ENCODE peak calls at places on chromosomes 12 and 14, in five cellular contexts. S is GM23338, Z is transverse colon, M is sigmoid colon, W is stomach. U is an unnamed sample.
A peak's percentile ranks its signal among the peaks of the same experiment; 100 is the strongest.

GRCh38 chr14:59161571-59162175 is 26.8 kb upstream of the DAAM1 start:
- DNase-seq in W (no peak), S (peak; percentile 33), Z (no peak), M (no peak), U (no peak)

GRCh38 chr12:59372971-59373370 is 222.9 kb upstream of the SLC16A7 start:
- DNase-seq in M (no peak), W (no peak), S (peak; percentile 79), Z (no peak), U (no peak)

GRCh38 chr14:101001311-101002069 is 98.0 kb upstream of the RTL1 start:
- DNase-seq in S (no peak), M (no peak), Z (no peak), W (no peak), U (peak; percentile 47)

GRCh38 chr14:64879635-64880381 is at the start of gene SPTB:
- DNase-seq in W (peak; percentile 53), S (peak; percentile 76), Z (peak; percentile 58), M (no peak), U (peak; percentile 81)

GRCh38 chr14:59262717-59263469 is 74.4 kb downstream of the DAAM1 start:
- DNase-seq in Z (peak; percentile 61), S (peak; percentile 47), M (no peak), W (no peak), U (no peak)

GRCh38 chr12:127286281-127286680 is 980.7 kb upstream of the TMEM132C start:
- DNase-seq in M (no peak), S (no peak), W (no peak), Z (no peak), U (no peak)

GRCh38 chr14:28759056-28759657 is 7.4 kb upstream of the FOXG1 start:
- DNase-seq in S (no peak), Z (no peak), W (no peak), M (no peak), U (no peak)

GRCh38 chr12:48542300-48542928 is 17.0 kb downstream of the OR8S1 start:
- DNase-seq in M (no peak), S (peak; percentile 75), W (peak; percentile 53), Z (peak; percentile 53), U (no peak)

GRCh38 chr12:79737875-79738718 is 47.3 kb upstream of the PAWR start:
- DNase-seq in Z (peak; percentile 57), W (peak; percentile 42), M (no peak), S (peak; percentile 76), U (no peak)

GRCh38 chr12:12717586-12718381 is 616 bp downstream of the CDKN1B start:
- DNase-seq in S (peak; percentile 55), W (no peak), M (peak; percentile 76), Z (peak; percentile 33), U (peak; percentile 90)

GRCh38 chr12:82583756-82584155 is 103.0 kb upstream of the TMTC2 start:
- DNase-seq in M (no peak), W (no peak), S (no peak), Z (no peak), U (no peak)

GRCh38 chr12:113440947-113441782 is 19.0 kb downstream of the SDSL start:
- DNase-seq in Z (no peak), M (no peak), S (no peak), W (no peak), U (no peak)

GRCh38 chr14:93458234-93458633 is 27.5 kb downstream of the UNC79 start:
- DNase-seq in W (no peak), S (no peak), Z (no peak), M (no peak), U (no peak)

DNA sequence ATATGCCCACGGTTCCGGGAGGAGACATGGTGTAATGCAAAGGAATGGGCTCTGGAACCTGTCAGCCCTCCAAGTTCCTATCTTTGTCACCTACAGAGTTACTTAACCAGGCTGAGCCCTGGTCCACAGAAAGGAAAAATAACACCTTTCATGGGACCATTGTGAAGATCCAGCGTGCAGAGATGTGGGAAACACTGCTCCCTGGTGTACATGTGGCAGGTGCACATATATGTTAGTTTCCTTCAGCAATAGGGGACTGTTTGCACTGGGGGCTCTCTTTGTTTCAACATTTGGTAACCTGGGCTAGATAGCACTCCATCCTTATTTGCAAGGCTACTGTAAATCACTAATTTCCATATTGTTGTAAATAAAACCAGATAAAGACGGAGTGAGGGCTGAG is 72.3 kb downstream of the ANO2 start:
- DNase-seq in M (no peak), S (peak; percentile 21), W (no peak), Z (no peak), U (no peak)
- TF ChIP-seq CTCF in M (no peak), S (peak; percentile 26), W (no peak), Z (no peak), U (no peak)

GRCh38 chr14:20801726-20802125 is 918 bp downstream of the RNASE1 start:
- DNase-seq in Z (peak; percentile 41), W (peak; percentile 66), M (no peak), S (no peak), U (no peak)
- H3K4me3 ChIP-seq in Z (peak overlapping the region; percentile 6), W (peak overlapping the region; percentile 40), M (peak overlapping the region; percentile 37), S (no peak overlapping the region), U (peak overlapping the region; percentile 23)

DNA sequence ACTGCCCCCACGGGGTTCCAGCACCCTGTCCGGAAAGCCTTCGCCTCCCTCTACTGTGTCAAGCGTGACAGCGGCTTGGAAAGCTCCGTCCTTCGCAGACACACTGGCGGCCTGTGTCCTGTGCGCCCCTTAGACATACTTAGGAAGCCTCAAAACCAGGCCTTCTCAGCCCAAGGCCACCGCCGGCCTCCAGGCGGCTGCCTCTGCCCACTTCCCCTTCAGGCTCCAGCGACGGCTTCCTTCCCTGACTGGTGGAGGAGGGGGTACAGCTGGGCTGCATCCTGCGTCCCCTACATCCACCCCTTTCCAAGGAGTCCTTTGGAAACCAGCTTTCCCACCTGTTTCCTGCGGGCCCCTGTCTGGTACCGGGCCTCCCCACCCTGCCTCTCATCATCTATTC is 2.5 kb upstream of the CACNA2D4 start:
- DNase-seq in M (peak; percentile 67), Z (no peak), S (no peak), W (peak; percentile 31), U (peak; percentile 91)
- TF ChIP-seq POLR2AphosphoS5 in M (no peak), Z (no peak), S (no peak), W (no peak), U (no peak)

DNA sequence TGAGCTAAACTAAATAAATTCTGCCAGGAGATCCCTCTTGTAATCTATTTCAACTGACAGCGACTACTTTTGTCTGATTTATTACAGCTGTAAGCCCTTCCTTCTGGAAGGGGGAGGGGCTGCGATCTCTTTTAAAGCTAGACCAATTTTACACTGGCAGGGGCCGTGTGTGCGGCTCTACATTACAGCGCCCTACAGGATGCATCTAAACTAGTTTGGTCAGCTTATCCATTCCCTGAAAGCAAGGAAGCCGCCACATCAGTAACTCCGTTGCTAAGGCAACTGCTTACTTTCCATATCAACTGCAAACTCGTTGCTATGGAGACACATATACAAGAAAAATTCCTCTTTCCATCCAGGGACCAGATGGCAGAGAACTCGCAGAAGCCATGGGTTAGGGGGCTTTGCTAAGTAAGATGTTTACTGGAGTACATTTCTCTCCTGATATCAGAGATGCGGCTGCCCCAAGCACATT is 17.4 kb downstream of the FOXN3 start:
- DNase-seq in W (no peak), M (peak; percentile 51), S (peak; percentile 97), Z (no peak), U (no peak)
- TF ChIP-seq CTCF in W (no peak), M (no peak), S (no peak), Z (no peak), U (no peak)

DNA sequence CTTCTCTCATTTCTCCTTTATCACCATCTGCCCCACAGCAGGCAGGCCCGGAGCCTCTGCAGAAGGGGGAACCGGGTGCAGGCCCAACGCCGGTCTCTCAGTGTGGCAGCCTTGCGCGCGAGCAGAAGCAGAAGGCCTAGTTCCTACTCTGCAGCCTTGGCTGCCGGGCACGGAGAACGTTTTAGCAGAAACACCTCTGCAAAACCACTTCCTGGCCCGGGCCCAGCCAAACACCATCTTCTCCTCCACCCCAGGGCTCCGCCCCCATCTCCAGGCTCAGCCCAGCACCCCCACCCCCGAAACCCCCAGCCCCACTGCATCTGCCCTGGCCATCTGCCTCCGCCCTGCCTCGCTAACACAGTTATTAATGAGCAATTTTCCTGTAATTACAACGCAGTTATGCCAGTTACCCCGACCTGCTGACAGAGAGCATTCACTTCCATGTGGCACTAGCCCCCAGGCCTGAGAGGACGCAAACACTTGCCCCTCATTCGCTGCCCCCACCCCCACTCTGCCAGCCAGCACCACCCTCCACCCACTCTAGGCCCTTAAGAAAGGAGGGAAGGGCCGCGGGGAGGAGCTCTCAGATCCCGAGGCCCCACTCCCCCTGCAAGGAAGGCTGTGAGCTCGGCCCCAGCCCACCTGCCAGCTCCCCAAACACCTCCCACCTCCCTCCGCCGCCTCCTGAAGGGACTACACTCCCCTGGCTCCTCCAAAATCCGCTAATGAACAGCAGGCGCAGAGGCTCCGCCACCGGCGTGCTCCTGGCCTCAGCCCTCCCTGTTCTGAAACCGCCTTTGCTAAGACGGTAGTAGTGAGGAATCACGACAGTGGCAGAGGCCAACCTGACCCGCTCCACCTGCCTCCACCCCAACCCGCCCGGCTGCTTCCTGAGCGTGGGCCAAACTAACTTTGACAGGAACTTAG is 44.7 kb upstream of the FBRSL1 start:
- DNase-seq in S (peak; percentile 37), Z (peak; percentile 60), W (peak; percentile 43), M (no peak), U (peak; percentile 96)
- H3K4me3 ChIP-seq in S (peak overlapping the region; percentile 55), Z (peak overlapping the region; percentile 1), W (peak overlapping the region; percentile 35), M (peak overlapping the region; percentile 25), U (peak overlapping the region; percentile 53)

DNA sequence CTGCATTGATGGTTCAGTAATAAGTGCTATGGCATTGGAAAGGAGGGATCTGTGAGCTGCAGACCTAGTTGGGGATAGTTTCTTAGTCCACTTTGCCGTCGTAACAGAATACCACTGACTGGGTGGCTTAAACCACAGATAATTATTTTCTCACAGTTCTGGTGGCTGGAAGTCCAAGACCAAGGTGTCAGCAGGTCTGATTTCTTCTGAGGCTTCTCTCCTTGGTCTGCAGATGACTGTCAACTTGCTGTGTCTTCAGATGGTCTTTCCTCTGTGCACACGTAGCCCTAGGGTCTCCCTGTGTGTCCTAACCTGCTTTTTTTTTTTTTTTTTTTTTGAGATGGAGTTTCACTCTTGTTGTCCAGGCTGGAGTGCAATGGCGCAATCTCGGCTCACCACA is 126.1 kb downstream of the MYRFL start:
- DNase-seq in S (no peak), W (no peak), Z (no peak), M (no peak), U (no peak)
- TF ChIP-seq POLR2AphosphoS5 in S (no peak), W (no peak), Z (no peak), M (no peak), U (no peak)

GRCh38 chr12:46153267-46153872 is 115.5 kb downstream of the SLC38A1 start:
- DNase-seq in M (no peak), S (peak; percentile 56), W (no peak), Z (no peak), U (no peak)
- TF ChIP-seq CTCF in M (peak; percentile 70), S (peak; percentile 89), W (peak; percentile 54), Z (peak; percentile 49), U (peak; percentile 25)

U was measured in spleen.